ENCODE peak calls at places on chromosomes 4 and X, in nine cellular contexts. One of them, this sample, is unnamed.
A peak's percentile ranks its signal among the peaks of the same experiment; 100 is the strongest.

GRCh38 chr4:81260443-81261102 is 45.6 kb upstream of the PRKG2 start:
- DNase-seq in SK-N-SH: peak; percentile 10
- DNase-seq in suprapubic skin: no peak
- DNase-seq in upper lobe of left lung: no peak
- DNase-seq in HepG2: no peak
- DNase-seq in sigmoid colon: no peak
- DNase-seq in HL-60: no peak
- DNase-seq in stomach: no peak
- DNase-seq in spleen: no peak
- DNase-seq in this sample: no peak

GRCh38 chr4:108834787-108835384 is 72.0 kb upstream of the ETNPPL start:
- DNase-seq in SK-N-SH: peak; percentile 16
- DNase-seq in suprapubic skin: no peak
- DNase-seq in upper lobe of left lung: no peak
- DNase-seq in HepG2: peak; percentile 23
- DNase-seq in sigmoid colon: no peak
- DNase-seq in HL-60: no peak
- DNase-seq in stomach: no peak
- DNase-seq in spleen: no peak
- DNase-seq in this sample: no peak

GRCh38 chr4:115154826-115155225 is 41.4 kb upstream of the NDST4 start:
- DNase-seq in SK-N-SH: no peak
- DNase-seq in suprapubic skin: no peak
- DNase-seq in upper lobe of left lung: no peak
- DNase-seq in HepG2: no peak
- DNase-seq in sigmoid colon: no peak
- DNase-seq in HL-60: no peak
- DNase-seq in stomach: no peak
- DNase-seq in spleen: no peak
- DNase-seq in this sample: no peak

GRCh38 chr4:101183658-101184373 is 163.5 kb downstream of the PPP3CA start:
- DNase-seq in SK-N-SH: no peak
- DNase-seq in suprapubic skin: no peak
- DNase-seq in upper lobe of left lung: no peak
- DNase-seq in HepG2: no peak
- DNase-seq in sigmoid colon: no peak
- DNase-seq in HL-60: no peak
- DNase-seq in stomach: no peak
- DNase-seq in spleen: no peak
- DNase-seq in this sample: no peak

GRCh38 chr4:167114416-167114971 is 119.8 kb downstream of the SPOCK3 start:
- DNase-seq in SK-N-SH: no peak
- DNase-seq in suprapubic skin: no peak
- DNase-seq in upper lobe of left lung: no peak
- DNase-seq in HepG2: no peak
- DNase-seq in sigmoid colon: no peak
- DNase-seq in HL-60: no peak
- DNase-seq in stomach: no peak
- DNase-seq in spleen: no peak
- DNase-seq in this sample: no peak

GRCh38 chrX:1450381-1451161 is 2.1 kb downstream of the ASMTL start:
- DNase-seq in SK-N-SH: no peak
- DNase-seq in suprapubic skin: peak; percentile 69
- DNase-seq in upper lobe of left lung: no peak
- DNase-seq in HepG2: no peak
- DNase-seq in sigmoid colon: peak; percentile 54
- DNase-seq in HL-60: no peak
- DNase-seq in stomach: no peak
- DNase-seq in spleen: peak; percentile 69
- DNase-seq in this sample: no peak

GRCh38 chr4:140103676-140104075 is 50.3 kb downstream of the MAML3 start:
- DNase-seq in SK-N-SH: no peak
- DNase-seq in suprapubic skin: no peak
- DNase-seq in upper lobe of left lung: no peak
- DNase-seq in HepG2: no peak
- DNase-seq in sigmoid colon: no peak
- DNase-seq in HL-60: peak; percentile 70
- DNase-seq in stomach: no peak
- DNase-seq in spleen: no peak
- DNase-seq in this sample: no peak

GRCh38 chr4:104531390-104531789 is 36.7 kb upstream of the CXXC4 start:
- DNase-seq in SK-N-SH: no peak
- DNase-seq in suprapubic skin: no peak
- DNase-seq in upper lobe of left lung: no peak
- DNase-seq in HepG2: no peak
- DNase-seq in sigmoid colon: no peak
- DNase-seq in HL-60: no peak
- DNase-seq in stomach: no peak
- DNase-seq in spleen: no peak
- DNase-seq in this sample: no peak

GRCh38 chr4:40840985-40841571 is 91.3 kb downstream of the NSUN7 start:
- DNase-seq in SK-N-SH: peak; percentile 72
- DNase-seq in suprapubic skin: no peak
- DNase-seq in upper lobe of left lung: no peak
- DNase-seq in HepG2: peak; percentile 70
- DNase-seq in sigmoid colon: peak; percentile 66
- DNase-seq in HL-60: peak; percentile 82
- DNase-seq in stomach: peak; percentile 74
- DNase-seq in spleen: peak; percentile 90
- DNase-seq in this sample: peak; percentile 29

GRCh38 chr4:167956676-167957075 is 135.7 kb upstream of the ANXA10 start:
- DNase-seq in SK-N-SH: no peak
- DNase-seq in suprapubic skin: no peak
- DNase-seq in upper lobe of left lung: no peak
- DNase-seq in HepG2: no peak
- DNase-seq in sigmoid colon: no peak
- DNase-seq in HL-60: no peak
- DNase-seq in stomach: no peak
- DNase-seq in spleen: no peak
- DNase-seq in this sample: no peak

GRCh38 chrX:138709886-138710285 is 1.6 kb downstream of the FGF13 start:
- DNase-seq in SK-N-SH: no peak
- DNase-seq in suprapubic skin: no peak
- DNase-seq in upper lobe of left lung: no peak
- DNase-seq in HepG2: no peak
- DNase-seq in sigmoid colon: no peak
- DNase-seq in HL-60: no peak
- DNase-seq in stomach: no peak
- DNase-seq in spleen: no peak
- DNase-seq in this sample: no peak

GRCh38 chr4:9773464-9773863 is 8.0 kb upstream of the DRD5 start:
- DNase-seq in SK-N-SH: no peak
- DNase-seq in suprapubic skin: no peak
- DNase-seq in upper lobe of left lung: no peak
- DNase-seq in HepG2: no peak
- DNase-seq in sigmoid colon: no peak
- DNase-seq in HL-60: no peak
- DNase-seq in stomach: no peak
- DNase-seq in spleen: no peak
- DNase-seq in this sample: no peak

GRCh38 chr4:4386736-4387392 is at the start of gene NSG1:
- DNase-seq in SK-N-SH: no peak
- DNase-seq in suprapubic skin: no peak
- DNase-seq in upper lobe of left lung: peak; percentile 88
- DNase-seq in HepG2: no peak
- DNase-seq in sigmoid colon: no peak
- DNase-seq in HL-60: no peak
- DNase-seq in stomach: no peak
- DNase-seq in spleen: no peak
- DNase-seq in this sample: no peak

GRCh38 chr4:76361689-76362412 is 55.3 kb downstream of the STBD1 start:
- DNase-seq in SK-N-SH: no peak
- DNase-seq in suprapubic skin: no peak
- DNase-seq in upper lobe of left lung: no peak
- DNase-seq in HepG2: no peak
- DNase-seq in sigmoid colon: no peak
- DNase-seq in HL-60: no peak
- DNase-seq in stomach: no peak
- DNase-seq in spleen: no peak
- DNase-seq in this sample: no peak

GRCh38 chrX:29231800-29232199 is 644.6 kb downstream of the IL1RAPL1 start:
- DNase-seq in SK-N-SH: no peak
- DNase-seq in suprapubic skin: no peak
- DNase-seq in upper lobe of left lung: no peak
- DNase-seq in HepG2: no peak
- DNase-seq in sigmoid colon: no peak
- DNase-seq in HL-60: no peak
- DNase-seq in stomach: no peak
- DNase-seq in spleen: no peak
- DNase-seq in this sample: no peak

GRCh38 chrX:103585421-103586313 is at the start of gene TCEAL4:
- DNase-seq in SK-N-SH: peak; percentile 71
- DNase-seq in suprapubic skin: peak; percentile 80
- DNase-seq in upper lobe of left lung: peak; percentile 86
- DNase-seq in HepG2: no peak
- DNase-seq in sigmoid colon: peak; percentile 85
- DNase-seq in HL-60: no peak
- DNase-seq in stomach: peak; percentile 63
- DNase-seq in spleen: peak; percentile 85
- DNase-seq in this sample: peak; percentile 66

GRCh38 chr4:76698141-76698540 is 199.8 kb downstream of the SOWAHB start:
- DNase-seq in SK-N-SH: no peak
- DNase-seq in suprapubic skin: no peak
- DNase-seq in upper lobe of left lung: no peak
- DNase-seq in HepG2: no peak
- DNase-seq in sigmoid colon: no peak
- DNase-seq in HL-60: no peak
- DNase-seq in stomach: no peak
- DNase-seq in spleen: no peak
- DNase-seq in this sample: no peak

DNA sequence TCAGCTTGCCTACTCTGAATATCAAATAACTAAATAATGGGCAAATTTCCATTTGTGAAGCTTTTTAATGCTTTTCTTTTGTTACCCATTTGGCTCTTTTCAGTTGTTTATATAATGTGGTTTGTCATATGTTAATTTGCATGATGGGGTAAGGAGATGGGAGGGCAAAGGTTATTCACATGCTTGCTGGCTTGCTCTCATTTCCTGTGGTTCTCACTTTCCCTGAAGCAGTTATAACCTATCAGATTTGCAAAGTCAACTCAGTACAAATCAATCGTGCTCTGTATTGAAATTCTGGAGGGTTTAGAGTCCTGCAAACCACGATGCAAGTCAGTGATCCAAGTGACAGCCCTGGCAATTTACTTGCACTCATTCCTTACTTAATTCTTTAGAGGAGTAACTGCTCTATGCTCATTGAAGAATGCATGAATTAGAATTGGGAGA is 711.2 kb downstream of the ADGRL3 start:
- DNase-seq in SK-N-SH: no peak
- DNase-seq in suprapubic skin: no peak
- DNase-seq in upper lobe of left lung: no peak
- DNase-seq in HepG2: no peak
- DNase-seq in sigmoid colon: no peak
- DNase-seq in HL-60: no peak
- DNase-seq in stomach: no peak
- DNase-seq in spleen: no peak
- DNase-seq in this sample: no peak
- H3K4me3 ChIP-seq in SK-N-SH: no peak overlapping the region
- H3K4me3 ChIP-seq in suprapubic skin: no peak overlapping the region
- H3K4me3 ChIP-seq in upper lobe of left lung: no peak overlapping the region
- H3K4me3 ChIP-seq in HepG2: no peak overlapping the region
- H3K4me3 ChIP-seq in sigmoid colon: no peak overlapping the region
- H3K4me3 ChIP-seq in HL-60: no peak overlapping the region
- H3K4me3 ChIP-seq in stomach: no peak overlapping the region
- H3K4me3 ChIP-seq in spleen: no peak overlapping the region
- H3K4me3 ChIP-seq in this sample: no peak overlapping the region

DNA sequence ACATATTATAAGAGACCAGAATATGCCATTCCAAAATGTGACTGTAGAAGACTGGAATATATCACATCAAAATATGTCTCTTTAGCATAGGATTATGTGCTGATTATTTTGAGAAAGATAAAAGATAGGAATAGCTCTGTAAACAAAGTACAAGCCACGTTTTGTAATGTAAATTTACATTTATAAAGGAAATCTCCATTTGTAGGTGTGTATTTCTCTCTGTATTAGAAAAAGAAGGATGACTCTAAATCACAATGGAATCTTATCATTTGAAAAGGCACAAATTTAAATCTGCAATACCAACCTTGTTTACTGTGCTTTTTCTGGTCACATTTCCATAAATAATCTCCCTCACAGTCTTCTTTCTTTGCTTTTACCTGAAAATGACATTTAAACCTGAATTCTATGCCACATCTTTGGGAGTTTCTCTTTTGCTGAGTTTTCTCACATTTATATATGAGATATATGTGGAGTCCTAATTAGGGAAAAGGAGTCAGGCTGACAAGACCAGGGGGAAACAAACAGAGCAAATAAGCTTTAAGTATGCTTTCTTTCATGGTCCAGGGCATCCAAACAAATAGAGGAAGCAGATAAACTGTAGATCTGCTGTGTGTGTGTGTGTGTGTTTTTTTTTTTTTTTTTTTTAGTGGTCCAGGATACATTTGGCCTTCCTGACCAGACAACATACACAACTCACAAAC is 244.0 kb downstream of the CPXCR1 start:
- DNase-seq in SK-N-SH: no peak
- DNase-seq in suprapubic skin: no peak
- DNase-seq in upper lobe of left lung: no peak
- DNase-seq in HepG2: no peak
- DNase-seq in sigmoid colon: no peak
- DNase-seq in HL-60: no peak
- DNase-seq in stomach: no peak
- DNase-seq in spleen: no peak
- DNase-seq in this sample: no peak
- H3K27ac ChIP-seq in SK-N-SH: no peak overlapping the region
- H3K27ac ChIP-seq in suprapubic skin: no peak overlapping the region
- H3K27ac ChIP-seq in upper lobe of left lung: no peak overlapping the region
- H3K27ac ChIP-seq in HepG2: no peak overlapping the region
- H3K27ac ChIP-seq in sigmoid colon: no peak overlapping the region
- H3K27ac ChIP-seq in HL-60: no peak overlapping the region
- H3K27ac ChIP-seq in stomach: no peak overlapping the region
- H3K27ac ChIP-seq in spleen: no peak overlapping the region
- H3K27ac ChIP-seq in this sample: no peak overlapping the region

GRCh38 chr4:145938618-145939177 is at the start of gene ZNF827:
- DNase-seq in SK-N-SH: peak; percentile 53
- DNase-seq in suprapubic skin: no peak
- DNase-seq in upper lobe of left lung: peak; percentile 80
- DNase-seq in HepG2: peak; percentile 77
- DNase-seq in sigmoid colon: peak; percentile 84
- DNase-seq in HL-60: peak; percentile 45
- DNase-seq in stomach: peak; percentile 59
- DNase-seq in spleen: peak; percentile 90
- DNase-seq in this sample: peak; percentile 49
- TF ChIP-seq POLR2AphosphoS5 in SK-N-SH: peak; percentile 31
- TF ChIP-seq POLR2AphosphoS5 in suprapubic skin: no peak
- TF ChIP-seq POLR2AphosphoS5 in upper lobe of left lung: peak; percentile 32
- TF ChIP-seq POLR2AphosphoS5 in HepG2: no peak
- TF ChIP-seq POLR2AphosphoS5 in sigmoid colon: peak; percentile 69
- TF ChIP-seq POLR2AphosphoS5 in HL-60: no peak
- TF ChIP-seq POLR2AphosphoS5 in stomach: peak; percentile 4
- TF ChIP-seq POLR2AphosphoS5 in spleen: peak; percentile 58
- TF ChIP-seq POLR2AphosphoS5 in this sample: no peak

DNA sequence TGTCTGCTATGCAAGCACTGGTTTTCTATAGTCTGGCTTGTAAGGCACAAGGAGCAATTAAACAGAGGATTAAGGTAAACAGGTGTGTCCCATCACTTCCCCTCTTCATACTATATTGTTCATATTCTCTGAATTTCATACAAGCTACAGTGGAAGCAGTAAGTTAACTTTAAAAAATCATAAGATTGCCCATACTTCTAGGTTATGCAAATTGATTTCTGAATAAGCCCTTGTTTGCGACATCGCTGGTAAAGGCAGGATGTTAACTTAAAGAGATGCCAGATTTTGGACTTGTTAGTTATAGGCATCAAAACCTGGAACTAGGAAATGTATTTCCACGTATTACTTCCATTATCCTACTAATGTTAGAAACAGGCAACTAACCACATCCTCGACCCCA is 1.0 kb upstream of the TMEM131L start:
- DNase-seq in SK-N-SH: no peak
- DNase-seq in suprapubic skin: no peak
- DNase-seq in upper lobe of left lung: no peak
- DNase-seq in HepG2: no peak
- DNase-seq in sigmoid colon: no peak
- DNase-seq in HL-60: no peak
- DNase-seq in stomach: no peak
- DNase-seq in spleen: no peak
- DNase-seq in this sample: no peak
- H3K4me3 ChIP-seq in SK-N-SH: no peak overlapping the region
- H3K4me3 ChIP-seq in suprapubic skin: peak overlapping the region; percentile 95
- H3K4me3 ChIP-seq in upper lobe of left lung: peak overlapping the region; percentile 79
- H3K4me3 ChIP-seq in HepG2: no peak overlapping the region
- H3K4me3 ChIP-seq in sigmoid colon: peak overlapping the region; percentile 80
- H3K4me3 ChIP-seq in HL-60: no peak overlapping the region
- H3K4me3 ChIP-seq in stomach: peak overlapping the region; percentile 79
- H3K4me3 ChIP-seq in spleen: peak overlapping the region; percentile 99
- H3K4me3 ChIP-seq in this sample: peak overlapping the region; percentile 87